ENCODE peak calls at places on chromosomes 6 and 20, in five cellular contexts. I, J, R, P and T are unnamed samples.
A peak's percentile ranks its signal among the peaks of the same experiment; 100 is the strongest.

GRCh38 chr6:82761674-82762345 is 303.8 kb downstream of the UBE3D start:
- DNase-seq in J (no peak), P (no peak), R (no peak), I (no peak), T (no peak)

GRCh38 chr6:122730775-122731386 is 48.6 kb upstream of the FABP7 start:
- DNase-seq in P (no peak), R (no peak), I (no peak), J (no peak), T (no peak)

GRCh38 chr6:166580076-166581050 is 6.1 kb downstream of the RAMACL start:
- DNase-seq in I (no peak), P (no peak), R (peak; percentile 39), J (no peak), T (no peak)

GRCh38 chr6:12538881-12539357 is 177.6 kb upstream of the PHACTR1 start:
- DNase-seq in P (no peak), J (no peak), I (no peak), R (peak; percentile 59), T (peak; percentile 6)

GRCh38 chr6:104943781-104944180 is 13.1 kb upstream of the LIN28B start:
- DNase-seq in J (no peak), P (no peak), R (no peak), I (no peak), T (no peak)

GRCh38 chr20:62774762-62775161 is 21.5 kb upstream of the MRGBP start:
- DNase-seq in R (no peak), P (no peak), J (no peak), I (no peak), T (no peak)

GRCh38 chr20:25033250-25033940 is 24.5 kb downstream of the ACSS1 start:
- DNase-seq in J (no peak), I (no peak), P (no peak), R (no peak), T (no peak)

GRCh38 chr20:25361287-25361683 is 29.4 kb downstream of the ABHD12 start:
- DNase-seq in J (no peak), I (no peak), P (no peak), R (peak; percentile 61), T (no peak)

GRCh38 chr6:14046476-14047068 is 71.0 kb upstream of the CD83 start:
- DNase-seq in P (peak; percentile 9), I (peak; percentile 21), R (no peak), J (peak; percentile 5), T (peak; percentile 53)

GRCh38 chr6:10418862-10419748 is 4.2 kb upstream of the TFAP2A start:
- DNase-seq in I (peak; percentile 84), R (peak; percentile 47), P (no peak), J (no peak), T (no peak)

GRCh38 chr20:63830821-63831593 is at the start of gene ZBTB46:
- DNase-seq in I (peak; percentile 31), J (no peak), P (no peak), R (no peak), T (peak; percentile 58)

GRCh38 chr6:15752820-15753219 is 90.0 kb upstream of the DTNBP1 start:
- DNase-seq in P (no peak), I (no peak), R (no peak), J (no peak), T (no peak)

GRCh38 chr20:49797292-49797628 is 15.4 kb upstream of the SLC9A8 start:
- DNase-seq in P (no peak), J (no peak), I (no peak), R (no peak), T (no peak)

GRCh38 chr6:100462990-100463684 is 1.6 kb downstream of the SIM1 start:
- DNase-seq in P (no peak), R (no peak), I (no peak), J (no peak), T (no peak)

GRCh38 chr20:64169089-64169560 is 4.9 kb downstream of the MYT1 start:
- DNase-seq in J (no peak), P (no peak), I (no peak), R (no peak), T (no peak)

GRCh38 chr20:37934634-37935010 is 31.7 kb downstream of the VSTM2L start:
- DNase-seq in I (no peak), J (no peak), P (no peak), R (no peak), T (no peak)

GRCh38 chr6:152669894-152670293 is 27.8 kb upstream of the MYCT1 start:
- DNase-seq in I (no peak), J (no peak), R (peak; percentile 22), P (no peak), T (no peak)

GRCh38 chr20:5864428-5864827 is 85.9 kb downstream of the TRMT6 start:
- DNase-seq in J (no peak), I (no peak), P (no peak), R (no peak), T (no peak)

GRCh38 chr6:16205377-16206144 is 32.8 kb upstream of the GMPR start:
- DNase-seq in J (no peak), R (peak; percentile 96), I (no peak), P (no peak), T (no peak)

GRCh38 chr6:48135352-48136084 is 24.5 kb upstream of the PTCHD4 start:
- DNase-seq in R (peak; percentile 87), P (no peak), J (no peak), I (no peak), T (no peak)

GRCh38 chr20:5309971-5310370 is 6.8 kb downstream of the PROKR2 start:
- DNase-seq in P (no peak), I (no peak), R (no peak), J (no peak), T (no peak)

GRCh38 chr6:26195376-26195923 is 108.2 kb downstream of the HFE start:
- DNase-seq in I (peak; percentile 95), P (peak; percentile 76), J (peak; percentile 80), R (peak; percentile 95), T (peak; percentile 93)

GRCh38 chr6:2883673-2884072 is 19.4 kb downstream of the SERPINB9 start:
- DNase-seq in J (no peak), I (no peak), P (no peak), R (no peak), T (no peak)

GRCh38 chr6:14754636-14755513 is 491.0 kb upstream of the JARID2 start:
- DNase-seq in P (no peak), R (no peak), I (no peak), J (peak; percentile 37), T (no peak)

GRCh38 chr6:164749126-164749758 is 560.2 kb downstream of the C6orf118 start:
- DNase-seq in P (no peak), R (peak; percentile 94), I (no peak), J (no peak), T (no peak)

GRCh38 chr6:130913119-130913518 is 85.9 kb downstream of the SMLR1 start:
- DNase-seq in J (no peak), R (no peak), I (no peak), P (no peak), T (no peak)

GRCh38 chr6:22598386-22598785 is 29.0 kb downstream of the HDGFL1 start:
- DNase-seq in P (no peak), R (no peak), I (no peak), J (no peak), T (no peak)

GRCh38 chr6:146856296-146856695 is 257.5 kb downstream of the ADGB start:
- DNase-seq in J (no peak), P (no peak), I (no peak), R (no peak), T (no peak)
- H3K36me3 ChIP-seq in J (no peaks in the 10 kb centered on the region), P (no peaks in the 10 kb centered on the region), I (no peaks in the 10 kb centered on the region), R (no peaks in the 10 kb centered on the region), T (no peaks in the 10 kb centered on the region)

GRCh38 chr6:18985958-18986357 is 598.8 kb downstream of the RNF144B start:
- DNase-seq in J (no peak), R (no peak), P (no peak), I (no peak), T (no peak)
- H3K27ac ChIP-seq in J (no peak overlapping the region), R (no peak overlapping the region), P (no peak overlapping the region), I (no peak overlapping the region), T (no peak overlapping the region)

GRCh38 chr6:159170333-159170672 is 1.1 kb downstream of the FNDC1 start:
- DNase-seq in P (no peak), I (no peak), R (peak; percentile 48), J (no peak), T (no peak)

GRCh38 chr6:159174263-159174974 is 5.2 kb downstream of the FNDC1 start:
- DNase-seq in J (peak; percentile 44), R (peak; percentile 65), P (peak; percentile 54), I (peak; percentile 17), T (peak; percentile 82)

GRCh38 chr6:159169557-159170332 is 545 bp downstream of the FNDC1 start:
- DNase-seq in R (peak; percentile 51), P (no peak), J (no peak), I (no peak), T (peak; percentile 72)

GRCh38 chr6:159170999-159171712 is 2.0 kb downstream of the FNDC1 start:
- DNase-seq in I (no peak), P (no peak), J (no peak), R (peak; percentile 86), T (peak; percentile 77)

DNA sequence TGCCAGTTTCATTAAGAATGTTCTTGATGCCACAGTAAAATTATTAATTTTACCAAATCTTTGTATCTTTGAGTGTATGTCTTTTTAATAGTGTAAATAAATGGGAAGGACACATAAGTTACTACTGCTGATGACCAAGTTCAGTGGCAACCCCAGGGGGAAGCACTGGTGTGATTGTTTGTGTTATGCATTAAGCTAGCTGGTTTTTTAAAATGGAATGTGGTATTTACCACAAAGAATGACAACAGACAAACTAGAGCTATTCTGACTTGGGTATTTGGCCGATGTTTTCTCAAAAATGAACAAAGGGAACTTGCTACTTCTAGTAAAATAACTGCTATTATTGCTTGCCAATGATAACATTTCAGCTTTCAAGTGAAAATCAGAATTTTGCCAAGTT is 2.9 kb downstream of the FNDC1 start:
- DNase-seq in I (no peak), J (no peak), R (peak; percentile 77), P (no peak), T (no peak)
- H3K27me3 ChIP-seq in I (peaks cover 29% of the 10 kb centered on the region), J (peaks cover 32% of the 10 kb centered on the region), R (peaks cover 19% of the 10 kb centered on the region), P (peaks cover 11% of the 10 kb centered on the region), T (no peaks in the 10 kb centered on the region)

DNA sequence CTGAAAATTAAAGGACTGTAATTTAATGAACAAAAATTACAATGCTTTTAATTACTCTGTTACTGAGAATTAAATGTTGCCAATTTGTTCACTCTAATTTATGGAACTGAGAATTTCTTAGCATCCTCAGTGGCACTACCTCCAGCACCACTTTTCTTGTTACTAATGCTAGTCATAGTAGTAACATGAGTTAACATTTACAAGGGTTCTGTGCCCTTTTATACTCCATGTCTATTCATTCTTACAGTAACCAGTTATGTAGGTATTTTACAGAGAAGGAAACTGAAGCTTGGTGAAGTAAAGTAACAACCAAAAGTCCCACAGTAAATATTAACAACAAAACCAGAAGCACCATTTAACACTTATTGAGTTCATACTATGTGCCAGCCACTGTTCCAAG is 34.3 kb downstream of the RARS2 start:
- DNase-seq in P (no peak), J (no peak), I (no peak), R (no peak), T (no peak)
- H3K36me3 ChIP-seq in P (peaks cover 15% of the 10 kb centered on the region), J (peaks cover 3% of the 10 kb centered on the region), I (no peaks in the 10 kb centered on the region), R (peaks cover 31% of the 10 kb centered on the region), T (peaks cover 4% of the 10 kb centered on the region)

DNA sequence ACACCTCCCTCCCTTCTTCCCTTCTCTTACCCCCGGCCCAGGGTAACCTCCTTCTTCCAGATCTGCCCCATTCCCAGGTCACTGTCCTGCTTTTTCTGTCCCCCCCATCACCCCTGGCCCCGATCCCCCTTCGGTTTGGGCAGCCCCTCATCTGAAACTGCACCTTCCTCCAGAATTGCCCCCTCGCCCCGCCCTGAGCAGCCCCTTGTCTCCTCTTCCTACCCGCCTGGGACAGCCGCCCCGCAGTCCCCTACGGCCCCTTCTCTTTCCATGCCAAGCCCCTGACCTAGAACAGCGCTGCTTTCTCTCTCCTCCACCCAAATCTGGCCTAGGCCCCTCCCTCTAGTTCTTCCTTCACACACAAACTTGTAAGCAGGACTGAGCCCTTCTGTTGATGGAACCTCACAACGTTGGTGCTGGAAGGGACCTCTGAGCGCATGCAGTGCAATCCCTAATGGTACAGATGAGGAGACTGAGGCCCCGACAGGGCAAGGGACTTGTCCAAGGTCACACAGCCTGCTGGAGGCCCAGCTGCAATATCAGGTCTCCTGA is 630 bp downstream of the PPP2R5D start:
- DNase-seq in J (no peak), I (no peak), R (no peak), P (no peak), T (peak; percentile 8)
- H3K27ac ChIP-seq in J (peak overlapping the region; percentile 79), I (peak overlapping the region; percentile 82), R (peak overlapping the region; percentile 52), P (peak overlapping the region; percentile 64), T (peak overlapping the region; percentile 81)